ENCODE peak calls at places on chromosomes 7 and 10, in ten cellular contexts. G is gastrocnemius medialis, B is fibroblast of lung, N is heart right ventricle, I is uterus, Y is PC-3, R is hepatocyte, X is WERI-Rb-1, D is small intestine, S is body of pancreas. K is an unnamed sample.

GRCh38 chr7:84914598-84914997 is 272.3 kb downstream of the SEMA3D start:
- DNase-seq in D (no peak), S (no peak), G (no peak), Y (peak; percentile 30), N (no peak), R (no peak), B (no peak), X (peak; percentile 27), I (no peak), K (peak; percentile 56)

GRCh38 chr7:48691788-48692187 is 232.6 kb upstream of the CDC14C start:
- DNase-seq in D (no peak), R (no peak), Y (no peak), N (no peak), G (no peak), B (no peak), X (no peak), I (no peak), S (no peak), K (no peak)

GRCh38 chr7:27163776-27164380 is 1.5 kb downstream of the HOXA9 start:
- DNase-seq in D (no peak), G (peak; percentile 12), N (no peak), X (no peak), B (no peak), S (no peak), I (peak; percentile 19), R (no peak), Y (no peak), K (no peak)

GRCh38 chr10:30619966-30620365 is 9.6 kb downstream of the LYZL2 start:
- DNase-seq in N (no peak), S (no peak), R (no peak), Y (no peak), B (no peak), X (no peak), G (no peak), I (no peak), D (no peak), K (no peak)

GRCh38 chr7:100220833-100221718 is 1.3 kb downstream of the PVRIG start:
- DNase-seq in R (no peak), X (no peak), D (peak; percentile 58), Y (no peak), I (no peak), S (no peak), N (no peak), G (no peak), B (no peak), K (no peak)

GRCh38 chr10:116440330-116441030 is 12.8 kb downstream of the PNLIPRP3 start:
- DNase-seq in G (no peak), X (no peak), D (no peak), I (no peak), B (no peak), Y (no peak), S (no peak), R (no peak), N (no peak), K (no peak)

GRCh38 chr7:5574770-5575269 is 151.2 kb upstream of the TNRC18 start:
- DNase-seq in X (no peak), Y (no peak), N (peak; percentile 77), S (no peak), D (no peak), I (no peak), B (no peak), G (no peak), R (no peak), K (peak; percentile 98)

GRCh38 chr10:61961278-61961677 is 59.8 kb downstream of the ARID5B start:
- DNase-seq in D (no peak), B (no peak), G (no peak), S (no peak), X (no peak), R (no peak), I (no peak), N (no peak), Y (no peak), K (no peak)

GRCh38 chr10:86225098-86225782 is 141.4 kb downstream of the GRID1 start:
- DNase-seq in X (no peak), G (no peak), D (no peak), B (peak; percentile 94), N (no peak), Y (peak; percentile 47), I (no peak), S (no peak), R (peak; percentile 26), K (peak; percentile 57)

GRCh38 chr10:30709700-30710358 is 80.3 kb upstream of the LYZL2 start:
- DNase-seq in X (no peak), N (no peak), Y (no peak), B (no peak), G (no peak), R (no peak), I (no peak), S (no peak), D (no peak), K (no peak)

GRCh38 chr10:8150401-8150905 is 96.0 kb downstream of the GATA3 start:
- DNase-seq in B (peak; percentile 75), I (no peak), R (no peak), Y (no peak), N (no peak), X (no peak), G (no peak), D (no peak), S (no peak), K (no peak)

GRCh38 chr7:23205861-23206510 is 24.1 kb downstream of the NUP42 start:
- DNase-seq in N (no peak), G (no peak), Y (no peak), R (no peak), B (peak; percentile 10), I (peak; percentile 27), S (no peak), D (no peak), X (no peak), K (no peak)
- H3K27ac ChIP-seq in N (peak overlapping the region; percentile 61), G (no peak overlapping the region), Y (no peak overlapping the region), R (no peak overlapping the region), B (no peak overlapping the region), I (peak overlapping the region; percentile 69), S (no peak overlapping the region), D (peak overlapping the region; percentile 55), X (no peak overlapping the region), K (no peak overlapping the region)

GRCh38 chr10:48614481-48615383 is 9.9 kb upstream of the ARHGAP22 start:
- DNase-seq in S (no peak), Y (peak; percentile 50), G (no peak), I (no peak), B (peak; percentile 50), N (no peak), D (no peak), X (no peak), R (no peak), K (peak; percentile 52)
- H3K4me3 ChIP-seq in S (no peak overlapping the region), Y (no peak overlapping the region), G (no peak overlapping the region), I (no peak overlapping the region), B (no peak overlapping the region), N (no peak overlapping the region), D (no peak overlapping the region), X (no peak overlapping the region), R (no peak overlapping the region), K (no peak overlapping the region)

DNA sequence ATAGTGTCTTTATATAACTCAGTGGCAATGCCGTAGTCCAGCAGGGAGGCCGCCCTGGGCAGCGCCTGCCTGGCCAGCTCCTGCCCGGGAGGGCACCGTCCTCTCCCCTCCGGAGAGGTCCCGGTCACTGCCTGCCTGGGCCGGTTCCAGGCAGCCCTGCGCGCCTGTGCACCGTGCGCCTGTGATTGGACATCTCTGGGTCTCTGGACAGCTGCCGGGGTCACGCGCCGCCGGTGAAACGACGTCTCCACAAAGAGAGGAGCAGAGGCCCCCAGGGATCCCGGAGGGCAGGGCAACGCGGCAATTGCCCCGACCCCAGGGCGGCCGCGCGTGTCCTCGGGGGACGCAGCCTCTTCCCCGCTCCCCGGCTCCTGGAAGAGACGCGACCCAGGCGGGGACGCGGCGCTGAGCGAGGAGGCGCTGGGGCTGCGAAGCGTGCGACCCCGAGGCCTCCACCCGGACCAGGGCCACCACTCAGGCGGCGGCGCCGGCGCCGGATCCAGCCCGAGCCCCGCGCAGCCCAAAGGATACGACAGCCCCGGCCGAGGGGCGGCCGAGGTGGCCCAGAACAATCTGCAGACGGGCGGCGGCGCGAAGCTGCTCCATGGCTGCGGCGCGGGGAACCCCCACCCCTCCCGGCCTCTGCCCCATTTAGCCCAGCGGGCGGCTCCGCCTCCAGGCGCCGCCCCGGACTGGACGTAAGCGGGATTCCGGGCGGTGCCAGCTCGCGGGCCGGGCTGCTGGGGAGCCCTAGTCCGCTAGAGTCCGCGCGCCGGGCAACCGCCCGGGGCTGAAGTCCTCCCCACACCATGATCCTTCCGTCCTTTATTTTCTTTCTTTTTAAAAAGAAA is at the start of gene PHYH:
- DNase-seq in R (peak; percentile 97), D (peak; percentile 91), X (peak; percentile 70), I (peak; percentile 85), Y (peak; percentile 75), N (peak; percentile 91), G (peak; percentile 98), B (peak; percentile 80), S (peak; percentile 89), K (peak; percentile 82)
- H3K27ac ChIP-seq in R (peak within 1 kb of the TSS; percentile 96), D (peak within 1 kb of the TSS; percentile 97), X (peak within 1 kb of the TSS; percentile 84), I (peak within 1 kb of the TSS; percentile 97), Y (peak within 1 kb of the TSS; percentile 32), N (peak within 1 kb of the TSS; percentile 98), G (peak within 1 kb of the TSS; percentile 96), B (peak within 1 kb of the TSS; percentile 77), S (peak within 1 kb of the TSS; percentile 100), K (no peak within 1 kb of the TSS)

DNA sequence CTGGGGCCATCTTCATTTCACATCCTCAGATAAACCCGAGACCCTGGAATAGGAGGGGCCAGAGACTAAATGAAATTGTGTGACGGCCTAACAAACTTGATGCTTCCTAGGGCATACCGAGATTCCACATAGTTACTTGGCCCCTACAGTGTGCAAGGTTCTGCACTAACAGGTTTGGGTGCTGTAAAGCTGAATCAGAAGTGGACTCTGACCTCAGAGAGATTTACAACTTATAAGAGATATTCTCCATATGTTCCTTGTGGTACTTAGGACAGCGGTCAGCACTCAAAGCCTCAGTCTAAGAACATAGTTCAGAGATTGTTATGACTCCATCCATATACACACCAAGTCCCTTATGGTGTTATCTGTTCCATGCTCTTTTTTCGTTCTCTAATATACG is 55.1 kb upstream of the FHIP2A start:
- DNase-seq in I (no peak), N (no peak), S (no peak), G (no peak), R (peak; percentile 68), Y (peak; percentile 57), B (no peak), D (peak; percentile 97), X (no peak), K (no peak)
- H3K4me3 ChIP-seq in I (no peak overlapping the region), N (peak overlapping the region; percentile 92), S (no peak overlapping the region), G (peak overlapping the region; percentile 73), R (no peak overlapping the region), Y (no peak overlapping the region), B (no peak overlapping the region), D (peak overlapping the region; percentile 62), X (no peak overlapping the region), K (no peak overlapping the region)